ENCODE peak calls at places on chromosomes 5 and 9, in nine cellular contexts. One of them, this sample, is unnamed.

GRCh38 chr9:129208191-129209091 is 30.4 kb upstream of the IER5L start:
- DNase-seq in NCI-H1092 treated with DMSO at 0.1 percent for 48 hours: no peak
- DNase-seq in substantia nigra: no peak
- DNase-seq in cardiac septum: no peak
- DNase-seq in NCI-H1417: no peak
- DNase-seq in posterior cingulate gyrus: no peak
- DNase-seq in activated CD4-positive, alpha-beta T cell treated with anti-CD3 and anti-CD28 coated beads, Interleukin-2, amount 50 U/mL, for 4 hours: peak; percentile 42
- DNase-seq in AG08395: no peak
- DNase-seq in EL: no peak
- DNase-seq in this sample: no peak

GRCh38 chr5:27821681-27822080 is 783.3 kb upstream of the CDH9 start:
- DNase-seq in substantia nigra: no peak
- DNase-seq in cardiac septum: no peak
- DNase-seq in EL: no peak
- DNase-seq in activated CD4-positive, alpha-beta T cell treated with anti-CD3 and anti-CD28 coated beads, Interleukin-2, amount 50 U/mL, for 4 hours: no peak
- DNase-seq in NCI-H1092 treated with DMSO at 0.1 percent for 48 hours: no peak
- DNase-seq in posterior cingulate gyrus: no peak
- DNase-seq in AG08395: no peak
- DNase-seq in NCI-H1417: no peak
- DNase-seq in this sample: no peak

GRCh38 chr9:129838707-129839259 is 3.5 kb downstream of the USP20 start:
- DNase-seq in AG08395: peak; percentile 78
- DNase-seq in cardiac septum: no peak
- DNase-seq in substantia nigra: no peak
- DNase-seq in NCI-H1092 treated with DMSO at 0.1 percent for 48 hours: no peak
- DNase-seq in activated CD4-positive, alpha-beta T cell treated with anti-CD3 and anti-CD28 coated beads, Interleukin-2, amount 50 U/mL, for 4 hours: no peak
- DNase-seq in posterior cingulate gyrus: no peak
- DNase-seq in NCI-H1417: no peak
- DNase-seq in EL: peak; percentile 96
- DNase-seq in this sample: no peak

GRCh38 chr9:61671276-61671973 is 481.6 kb downstream of the SPATA31A7 start:
- DNase-seq in AG08395: no peak
- DNase-seq in activated CD4-positive, alpha-beta T cell treated with anti-CD3 and anti-CD28 coated beads, Interleukin-2, amount 50 U/mL, for 4 hours: no peak
- DNase-seq in cardiac septum: peak; percentile 69
- DNase-seq in NCI-H1417: no peak
- DNase-seq in EL: no peak
- DNase-seq in posterior cingulate gyrus: no peak
- DNase-seq in substantia nigra: no peak
- DNase-seq in NCI-H1092 treated with DMSO at 0.1 percent for 48 hours: no peak
- DNase-seq in this sample: no peak

GRCh38 chr5:113615708-113616107 is 102.2 kb downstream of the YTHDC2 start:
- DNase-seq in NCI-H1417: no peak
- DNase-seq in posterior cingulate gyrus: no peak
- DNase-seq in activated CD4-positive, alpha-beta T cell treated with anti-CD3 and anti-CD28 coated beads, Interleukin-2, amount 50 U/mL, for 4 hours: no peak
- DNase-seq in EL: peak; percentile 11
- DNase-seq in substantia nigra: no peak
- DNase-seq in NCI-H1092 treated with DMSO at 0.1 percent for 48 hours: no peak
- DNase-seq in cardiac septum: no peak
- DNase-seq in AG08395: no peak
- DNase-seq in this sample: no peak

GRCh38 chr5:177997319-177997670 is 1.3 kb upstream of the PROP1 start:
- DNase-seq in activated CD4-positive, alpha-beta T cell treated with anti-CD3 and anti-CD28 coated beads, Interleukin-2, amount 50 U/mL, for 4 hours: no peak
- DNase-seq in posterior cingulate gyrus: no peak
- DNase-seq in substantia nigra: no peak
- DNase-seq in cardiac septum: no peak
- DNase-seq in NCI-H1417: no peak
- DNase-seq in NCI-H1092 treated with DMSO at 0.1 percent for 48 hours: no peak
- DNase-seq in AG08395: no peak
- DNase-seq in EL: no peak
- DNase-seq in this sample: peak; percentile 24

GRCh38 chr5:64384761-64385160 is 121.1 kb upstream of the RGS7BP start:
- DNase-seq in posterior cingulate gyrus: no peak
- DNase-seq in activated CD4-positive, alpha-beta T cell treated with anti-CD3 and anti-CD28 coated beads, Interleukin-2, amount 50 U/mL, for 4 hours: no peak
- DNase-seq in substantia nigra: no peak
- DNase-seq in AG08395: no peak
- DNase-seq in cardiac septum: no peak
- DNase-seq in NCI-H1092 treated with DMSO at 0.1 percent for 48 hours: no peak
- DNase-seq in NCI-H1417: peak; percentile 12
- DNase-seq in EL: peak; percentile 38
- DNase-seq in this sample: no peak

GRCh38 chr5:135030123-135030517 is 3.9 kb downstream of the PITX1 start:
- DNase-seq in activated CD4-positive, alpha-beta T cell treated with anti-CD3 and anti-CD28 coated beads, Interleukin-2, amount 50 U/mL, for 4 hours: no peak
- DNase-seq in NCI-H1092 treated with DMSO at 0.1 percent for 48 hours: no peak
- DNase-seq in AG08395: no peak
- DNase-seq in substantia nigra: no peak
- DNase-seq in cardiac septum: no peak
- DNase-seq in NCI-H1417: no peak
- DNase-seq in posterior cingulate gyrus: no peak
- DNase-seq in EL: no peak
- DNase-seq in this sample: no peak

GRCh38 chr5:175216991-175217390 is 227.0 kb downstream of the DRD1 start:
- DNase-seq in NCI-H1417: no peak
- DNase-seq in posterior cingulate gyrus: no peak
- DNase-seq in activated CD4-positive, alpha-beta T cell treated with anti-CD3 and anti-CD28 coated beads, Interleukin-2, amount 50 U/mL, for 4 hours: no peak
- DNase-seq in EL: peak; percentile 83
- DNase-seq in cardiac septum: no peak
- DNase-seq in AG08395: peak; percentile 41
- DNase-seq in NCI-H1092 treated with DMSO at 0.1 percent for 48 hours: no peak
- DNase-seq in substantia nigra: no peak
- DNase-seq in this sample: no peak

GRCh38 chr5:6449465-6450158 is 953 bp downstream of the UBE2QL1 start:
- DNase-seq in activated CD4-positive, alpha-beta T cell treated with anti-CD3 and anti-CD28 coated beads, Interleukin-2, amount 50 U/mL, for 4 hours: no peak
- DNase-seq in EL: no peak
- DNase-seq in substantia nigra: no peak
- DNase-seq in NCI-H1092 treated with DMSO at 0.1 percent for 48 hours: no peak
- DNase-seq in NCI-H1417: peak; percentile 36
- DNase-seq in posterior cingulate gyrus: no peak
- DNase-seq in AG08395: no peak
- DNase-seq in cardiac septum: peak; percentile 46
- DNase-seq in this sample: no peak

GRCh38 chr5:35598707-35599370 is 18.8 kb upstream of the SPEF2 start:
- DNase-seq in AG08395: no peak
- DNase-seq in activated CD4-positive, alpha-beta T cell treated with anti-CD3 and anti-CD28 coated beads, Interleukin-2, amount 50 U/mL, for 4 hours: no peak
- DNase-seq in substantia nigra: no peak
- DNase-seq in cardiac septum: no peak
- DNase-seq in NCI-H1092 treated with DMSO at 0.1 percent for 48 hours: no peak
- DNase-seq in EL: peak; percentile 6
- DNase-seq in NCI-H1417: no peak
- DNase-seq in posterior cingulate gyrus: no peak
- DNase-seq in this sample: no peak

GRCh38 chr5:128498844-128499455 is 39.1 kb downstream of the FBN2 start:
- DNase-seq in cardiac septum: no peak
- DNase-seq in posterior cingulate gyrus: no peak
- DNase-seq in substantia nigra: no peak
- DNase-seq in EL: peak; percentile 53
- DNase-seq in NCI-H1092 treated with DMSO at 0.1 percent for 48 hours: peak; percentile 1
- DNase-seq in NCI-H1417: peak; percentile 22
- DNase-seq in AG08395: peak; percentile 24
- DNase-seq in activated CD4-positive, alpha-beta T cell treated with anti-CD3 and anti-CD28 coated beads, Interleukin-2, amount 50 U/mL, for 4 hours: no peak
- DNase-seq in this sample: no peak

GRCh38 chr5:11777096-11777495 is 127.2 kb downstream of the CTNND2 start:
- DNase-seq in NCI-H1417: no peak
- DNase-seq in posterior cingulate gyrus: no peak
- DNase-seq in cardiac septum: no peak
- DNase-seq in substantia nigra: no peak
- DNase-seq in activated CD4-positive, alpha-beta T cell treated with anti-CD3 and anti-CD28 coated beads, Interleukin-2, amount 50 U/mL, for 4 hours: no peak
- DNase-seq in NCI-H1092 treated with DMSO at 0.1 percent for 48 hours: no peak
- DNase-seq in EL: no peak
- DNase-seq in AG08395: no peak
- DNase-seq in this sample: no peak

GRCh38 chr5:62260510-62260909 is 45.5 kb upstream of the KIF2A start:
- DNase-seq in posterior cingulate gyrus: no peak
- DNase-seq in cardiac septum: no peak
- DNase-seq in activated CD4-positive, alpha-beta T cell treated with anti-CD3 and anti-CD28 coated beads, Interleukin-2, amount 50 U/mL, for 4 hours: no peak
- DNase-seq in NCI-H1417: no peak
- DNase-seq in AG08395: no peak
- DNase-seq in substantia nigra: no peak
- DNase-seq in EL: no peak
- DNase-seq in NCI-H1092 treated with DMSO at 0.1 percent for 48 hours: no peak
- DNase-seq in this sample: no peak

GRCh38 chr5:137648361-137648760 is 87.5 kb downstream of the KLHL3 start:
- DNase-seq in EL: no peak
- DNase-seq in NCI-H1417: no peak
- DNase-seq in NCI-H1092 treated with DMSO at 0.1 percent for 48 hours: no peak
- DNase-seq in activated CD4-positive, alpha-beta T cell treated with anti-CD3 and anti-CD28 coated beads, Interleukin-2, amount 50 U/mL, for 4 hours: no peak
- DNase-seq in substantia nigra: no peak
- DNase-seq in AG08395: no peak
- DNase-seq in cardiac septum: no peak
- DNase-seq in posterior cingulate gyrus: peak; percentile 66
- DNase-seq in this sample: peak; percentile 44

GRCh38 chr5:135242496-135243193 is 156.4 kb downstream of the MACROH2A1 start:
- DNase-seq in NCI-H1092 treated with DMSO at 0.1 percent for 48 hours: no peak
- DNase-seq in AG08395: peak; percentile 64
- DNase-seq in posterior cingulate gyrus: no peak
- DNase-seq in substantia nigra: no peak
- DNase-seq in NCI-H1417: no peak
- DNase-seq in activated CD4-positive, alpha-beta T cell treated with anti-CD3 and anti-CD28 coated beads, Interleukin-2, amount 50 U/mL, for 4 hours: no peak
- DNase-seq in EL: peak; percentile 23
- DNase-seq in cardiac septum: no peak
- DNase-seq in this sample: no peak

GRCh38 chr9:3708751-3709150 is 182.9 kb upstream of the RFX3 start:
- DNase-seq in substantia nigra: no peak
- DNase-seq in cardiac septum: no peak
- DNase-seq in posterior cingulate gyrus: no peak
- DNase-seq in NCI-H1092 treated with DMSO at 0.1 percent for 48 hours: peak; percentile 74
- DNase-seq in NCI-H1417: peak; percentile 85
- DNase-seq in AG08395: no peak
- DNase-seq in activated CD4-positive, alpha-beta T cell treated with anti-CD3 and anti-CD28 coated beads, Interleukin-2, amount 50 U/mL, for 4 hours: no peak
- DNase-seq in EL: no peak
- DNase-seq in this sample: no peak

GRCh38 chr5:6579535-6579934 is 53.3 kb downstream of the NSUN2 start:
- DNase-seq in AG08395: no peak
- DNase-seq in NCI-H1417: no peak
- DNase-seq in activated CD4-positive, alpha-beta T cell treated with anti-CD3 and anti-CD28 coated beads, Interleukin-2, amount 50 U/mL, for 4 hours: no peak
- DNase-seq in EL: no peak
- DNase-seq in NCI-H1092 treated with DMSO at 0.1 percent for 48 hours: no peak
- DNase-seq in cardiac septum: no peak
- DNase-seq in substantia nigra: no peak
- DNase-seq in posterior cingulate gyrus: no peak
- DNase-seq in this sample: no peak

GRCh38 chr9:3936520-3937235 is 363.2 kb downstream of the GLIS3 start:
- DNase-seq in cardiac septum: no peak
- DNase-seq in NCI-H1417: peak; percentile 71
- DNase-seq in posterior cingulate gyrus: no peak
- DNase-seq in EL: no peak
- DNase-seq in activated CD4-positive, alpha-beta T cell treated with anti-CD3 and anti-CD28 coated beads, Interleukin-2, amount 50 U/mL, for 4 hours: no peak
- DNase-seq in AG08395: no peak
- DNase-seq in NCI-H1092 treated with DMSO at 0.1 percent for 48 hours: peak; percentile 92
- DNase-seq in substantia nigra: no peak
- DNase-seq in this sample: no peak

GRCh38 chr5:149113669-149114068 is 27.6 kb upstream of the ABLIM3 start:
- DNase-seq in posterior cingulate gyrus: no peak
- DNase-seq in NCI-H1092 treated with DMSO at 0.1 percent for 48 hours: no peak
- DNase-seq in substantia nigra: no peak
- DNase-seq in AG08395: peak; percentile 19
- DNase-seq in activated CD4-positive, alpha-beta T cell treated with anti-CD3 and anti-CD28 coated beads, Interleukin-2, amount 50 U/mL, for 4 hours: no peak
- DNase-seq in cardiac septum: no peak
- DNase-seq in EL: peak; percentile 60
- DNase-seq in NCI-H1417: no peak
- DNase-seq in this sample: no peak

GRCh38 chr9:130498298-130498917 is 53.6 kb downstream of the ASS1 start:
- DNase-seq in EL: no peak
- DNase-seq in activated CD4-positive, alpha-beta T cell treated with anti-CD3 and anti-CD28 coated beads, Interleukin-2, amount 50 U/mL, for 4 hours: no peak
- DNase-seq in NCI-H1417: peak; percentile 14
- DNase-seq in NCI-H1092 treated with DMSO at 0.1 percent for 48 hours: no peak
- DNase-seq in substantia nigra: no peak
- DNase-seq in posterior cingulate gyrus: no peak
- DNase-seq in cardiac septum: no peak
- DNase-seq in AG08395: no peak
- DNase-seq in this sample: no peak

GRCh38 chr5:147576646-147577535 is 67.0 kb upstream of the DPYSL3 start:
- DNase-seq in cardiac septum: no peak
- DNase-seq in activated CD4-positive, alpha-beta T cell treated with anti-CD3 and anti-CD28 coated beads, Interleukin-2, amount 50 U/mL, for 4 hours: no peak
- DNase-seq in substantia nigra: peak; percentile 54
- DNase-seq in EL: peak; percentile 47
- DNase-seq in NCI-H1092 treated with DMSO at 0.1 percent for 48 hours: no peak
- DNase-seq in posterior cingulate gyrus: peak; percentile 22
- DNase-seq in NCI-H1417: peak; percentile 51
- DNase-seq in AG08395: peak; percentile 62
- DNase-seq in this sample: peak; percentile 12

GRCh38 chr5:67693956-67694564 is 497.5 kb upstream of the CD180 start:
- DNase-seq in NCI-H1417: no peak
- DNase-seq in NCI-H1092 treated with DMSO at 0.1 percent for 48 hours: no peak
- DNase-seq in activated CD4-positive, alpha-beta T cell treated with anti-CD3 and anti-CD28 coated beads, Interleukin-2, amount 50 U/mL, for 4 hours: no peak
- DNase-seq in AG08395: peak; percentile 70
- DNase-seq in posterior cingulate gyrus: no peak
- DNase-seq in cardiac septum: peak; percentile 81
- DNase-seq in substantia nigra: no peak
- DNase-seq in EL: peak; percentile 37
- DNase-seq in this sample: no peak

GRCh38 chr9:114616684-114617520 is 5.8 kb downstream of the TMEM268 start:
- DNase-seq in AG08395: no peak
- DNase-seq in posterior cingulate gyrus: no peak
- DNase-seq in cardiac septum: peak; percentile 90
- DNase-seq in activated CD4-positive, alpha-beta T cell treated with anti-CD3 and anti-CD28 coated beads, Interleukin-2, amount 50 U/mL, for 4 hours: no peak
- DNase-seq in NCI-H1417: no peak
- DNase-seq in substantia nigra: peak; percentile 33
- DNase-seq in EL: no peak
- DNase-seq in NCI-H1092 treated with DMSO at 0.1 percent for 48 hours: no peak
- DNase-seq in this sample: no peak

GRCh38 chr5:26323794-26324193 is 714.6 kb downstream of the CDH9 start:
- DNase-seq in NCI-H1417: no peak
- DNase-seq in EL: no peak
- DNase-seq in NCI-H1092 treated with DMSO at 0.1 percent for 48 hours: no peak
- DNase-seq in cardiac septum: peak; percentile 74
- DNase-seq in activated CD4-positive, alpha-beta T cell treated with anti-CD3 and anti-CD28 coated beads, Interleukin-2, amount 50 U/mL, for 4 hours: no peak
- DNase-seq in posterior cingulate gyrus: no peak
- DNase-seq in AG08395: no peak
- DNase-seq in substantia nigra: no peak
- DNase-seq in this sample: no peak

This sample was measured in nucleus accumbens.